ENCODE peak calls at places on chromosomes 1 and 21, in four cellular contexts. E is ELR, N is right cardiac atrium, G is HCEC 1CT. L is an unnamed sample.

GRCh38 chr1:209030454-209031167 is 552.9 kb upstream of the CAMK1G start:
- DNase-seq in E (no peak), N (no peak), G (no peak), L (no peak)

GRCh38 chr1:169238506-169238905 is 129.1 kb downstream of the NME7 start:
- DNase-seq in E (no peak), N (no peak), G (no peak), L (no peak)

GRCh38 chr1:168553680-168554553 is 10.1 kb upstream of the XCL2 start:
- DNase-seq in E (no peak), N (no peak), G (no peak), L (no peak)

GRCh38 chr1:43366601-43367025 is 1.2 kb downstream of the ELOVL1 start:
- DNase-seq in E (peak), N (no peak), G (no peak), L (no peak)

GRCh38 chr1:33163621-33164071 is 18.2 kb downstream of the TRIM62 start:
- DNase-seq in E (peak), N (no peak), G (no peak), L (no peak)

GRCh38 chr1:169894424-169895145 is 889 bp upstream of the SCYL3 start:
- DNase-seq in E (no peak), N (no peak), G (no peak), L (peak)

GRCh38 chr1:107138166-107138565 is 2.7 kb upstream of the NTNG1 start:
- DNase-seq in E (peak), N (no peak), G (no peak), L (no peak)

GRCh38 chr21:15224346-15225086 is 159.7 kb upstream of the NRIP1 start:
- DNase-seq in E (peak), N (no peak), G (peak), L (no peak)

GRCh38 chr21:37341254-37341960 is 25.2 kb upstream of the DYRK1A start:
- DNase-seq in E (peak), N (no peak), G (no peak), L (no peak)

GRCh38 chr1:109632671-109633346 is 13.2 kb downstream of the AMPD2 start:
- DNase-seq in E (no peak), N (no peak), G (no peak), L (peak)

L was measured in NCI-H82.